ENCODE peak calls at places on chromosomes 2 and 18, in six cellular contexts. L, H, Z, T, U and D are unnamed samples.

GRCh38 chr2:152766908-152767307 is 48.5 kb downstream of the ARL6IP6 start:
- DNase-seq in L (peak; percentile 33), H (no peak), Z (no peak), T (no peak), U (no peak), D (no peak)

GRCh38 chr2:211611061-211611518 is 927.5 kb downstream of the ERBB4 start:
- DNase-seq in L (no peak), H (no peak), Z (peak; percentile 0), T (no peak), U (no peak), D (no peak)

GRCh38 chr2:68978098-68978497 is 3.7 kb downstream of the GKN1 start:
- DNase-seq in L (no peak), H (no peak), Z (no peak), T (no peak), U (no peak), D (no peak)

GRCh38 chr2:10412380-10412779 is 35.7 kb downstream of the ODC1 start:
- DNase-seq in L (peak; percentile 57), H (no peak), Z (no peak), T (no peak), U (peak; percentile 68), D (no peak)

GRCh38 chr2:84317135-84317534 is 141.9 kb downstream of the SUCLG1 start:
- DNase-seq in L (no peak), H (no peak), Z (no peak), T (no peak), U (no peak), D (no peak)

GRCh38 chr18:38619129-38619528 is 1053.5 kb upstream of the CELF4 start:
- DNase-seq in L (no peak), H (no peak), Z (no peak), T (no peak), U (no peak), D (no peak)

GRCh38 chr2:236369606-236370005 is 105.4 kb upstream of the ASB18 start:
- DNase-seq in L (no peak), H (no peak), Z (no peak), T (no peak), U (no peak), D (peak; percentile 80)

GRCh38 chr2:53896864-53897263 is 37.1 kb upstream of the GPR75 start:
- DNase-seq in L (peak; percentile 77), H (no peak), Z (peak; percentile 20), T (no peak), U (no peak), D (no peak)

GRCh38 chr2:85095094-85095493 is 38.1 kb upstream of the TCF7L1 start:
- DNase-seq in L (peak; percentile 22), H (no peak), Z (no peak), T (no peak), U (no peak), D (no peak)

GRCh38 chr2:11482473-11483031 is 16.6 kb upstream of the E2F6 start:
- DNase-seq in L (peak; percentile 21), H (no peak), Z (no peak), T (no peak), U (peak; percentile 82), D (no peak)

GRCh38 chr18:76660571-76661192 is 161.7 kb upstream of the ZNF236 start:
- DNase-seq in L (no peak), H (no peak), Z (no peak), T (no peak), U (no peak), D (no peak)

GRCh38 chr2:227228061-227228667 is 63.7 kb downstream of the COL4A3 start:
- DNase-seq in L (peak; percentile 50), H (no peak), Z (no peak), T (no peak), U (no peak), D (peak; percentile 86)